ENCODE peak calls at places on chromosomes 5 and 9, in five cellular contexts. M is CD4-positive, alpha-beta T cell; J is body of pancreas; A is heart left ventricle; K is IMR-90. T is an unnamed sample. For H3K9me3, the result is how much of the 10 kb centered on the place peaks cover.

GRCh38 chr5:103582364-103582763 is 19.8 kb upstream of the NUDT12 start:
- DNase-seq in M (no peak), J (peak), A (no peak), K (peak), T (no peak)

GRCh38 chr9:133676450-133676849 is 40.3 kb downstream of the DBH start:
- DNase-seq in M (no peak), J (no peak), A (no peak), K (no peak), T (no peak)

GRCh38 chr9:99192786-99193465 is 28.8 kb downstream of the ALG2 start:
- DNase-seq in M (no peak), J (no peak), A (no peak), K (peak), T (no peak)

GRCh38 chr5:180347651-180348050 is 5.5 kb downstream of the GFPT2 start:
- DNase-seq in M (no peak), J (no peak), A (peak), K (no peak), T (no peak)

GRCh38 chr9:111599092-111599947 is at the start of gene PTGR1:
- DNase-seq in M (peak), J (peak), A (peak), K (peak), T (peak)

GRCh38 chr5:150522504-150523464 is 14.9 kb downstream of the NDST1 start:
- DNase-seq in M (no peak), J (peak), A (peak), K (no peak), T (no peak)

GRCh38 chr5:58999804-59000595 is 417.1 kb downstream of the RAB3C start:
- DNase-seq in M (no peak), J (no peak), A (no peak), K (no peak), T (no peak)

GRCh38 chr5:28808967-28809810 is 1770.8 kb upstream of the CDH9 start:
- DNase-seq in M (no peak), J (no peak), A (peak), K (no peak), T (no peak)

GRCh38 chr9:101028346-101029299 is at the start of gene PLPPR1:
- DNase-seq in M (no peak), J (peak), A (peak), K (peak), T (no peak)

GRCh38 chr9:114532561-114533237 is 27.4 kb upstream of the WHRN start:
- DNase-seq in M (no peak), J (no peak), A (no peak), K (no peak), T (no peak)

GRCh38 chr5:3594514-3595101 is 1.0 kb upstream of the IRX1 start:
- DNase-seq in M (no peak), J (no peak), A (no peak), K (no peak), T (no peak)

GRCh38 chr9:22210936-22211335 is 201.8 kb upstream of the CDKN2B start:
- DNase-seq in M (no peak), J (no peak), A (no peak), K (no peak), T (no peak)

GRCh38 chr5:153504726-153505125 is 14.3 kb downstream of the GRIA1 start:
- DNase-seq in M (no peak), J (no peak), A (no peak), K (no peak), T (no peak)

GRCh38 chr5:34535944-34536628 is 120.0 kb upstream of the RAI14 start:
- DNase-seq in M (no peak), J (no peak), A (no peak), K (peak), T (no peak)

GRCh38 chr9:107486674-107487520 is 2.7 kb downstream of the KLF4 start:
- DNase-seq in M (no peak), J (no peak), A (no peak), K (no peak), T (peak)
- H3K9me3 ChIP-seq in M (under half), J (under half), A (under half), K (under half), T (under half)

GRCh38 chr9:136922540-136922939 is 22.0 kb downstream of the FBXW5 start:
- DNase-seq in M (no peak), J (no peak), A (no peak), K (no peak), T (no peak)
- H3K27ac ChIP-seq in M (no peak), J (no peak), A (peak), K (no peak), T (no peak)

DNA sequence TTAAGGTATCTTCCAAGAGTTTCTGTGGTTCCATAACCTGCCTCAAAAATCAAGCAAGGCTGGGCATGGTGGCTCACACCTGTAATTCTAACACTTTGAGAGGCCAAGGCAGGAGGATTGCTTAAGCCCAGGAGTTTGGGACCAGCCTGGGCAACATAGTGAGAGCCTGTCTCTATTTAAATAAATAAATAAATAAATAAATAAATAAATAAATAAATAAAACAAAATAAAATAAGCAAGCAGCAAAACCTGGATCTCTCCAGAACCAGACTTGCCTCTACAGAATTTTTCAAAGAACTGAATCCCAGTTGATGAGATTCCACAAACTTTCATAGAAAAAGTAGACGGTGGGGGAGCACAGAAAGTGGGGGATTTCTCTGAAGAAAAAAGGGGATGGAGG is 12.3 kb downstream of the SERINC5 start:
- DNase-seq in M (no peak), J (no peak), A (no peak), K (no peak), T (no peak)
- H3K9me3 ChIP-seq in M (under half), J (under half), A (under half), K (under half), T (under half)

GRCh38 chr9:127104465-127105311 is 17.7 kb downstream of the ANGPTL2 start:
- DNase-seq in M (no peak), J (no peak), A (no peak), K (peak), T (no peak)

GRCh38 chr9:127108182-127108876 is 14.1 kb downstream of the ANGPTL2 start:
- DNase-seq in M (no peak), J (no peak), A (no peak), K (no peak), T (peak)

GRCh38 chr9:127105805-127106492 is 16.5 kb downstream of the ANGPTL2 start:
- DNase-seq in M (no peak), J (no peak), A (no peak), K (no peak), T (no peak)

GRCh38 chr9:127107344-127108181 is 14.9 kb downstream of the ANGPTL2 start:
- DNase-seq in M (no peak), J (no peak), A (no peak), K (no peak), T (no peak)

DNA sequence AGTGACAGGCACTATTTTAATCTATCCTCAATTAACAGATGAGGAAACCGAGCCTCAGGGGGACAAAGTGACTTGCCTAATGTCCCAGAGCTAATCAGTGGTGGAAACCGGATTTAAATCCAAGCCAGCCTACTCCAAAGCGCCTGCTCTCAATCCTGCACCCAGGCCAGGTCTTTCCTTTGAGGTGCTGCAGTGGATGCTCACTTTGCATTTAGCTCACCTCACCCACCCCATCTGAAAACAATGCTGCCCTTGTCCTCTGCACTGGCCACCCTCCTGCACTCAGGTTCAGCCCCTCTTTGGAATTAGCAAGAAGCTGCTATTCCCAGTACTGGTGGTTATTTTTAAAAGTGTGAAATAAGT is 16.0 kb downstream of the ANGPTL2 start:
- DNase-seq in M (no peak), J (no peak), A (no peak), K (no peak), T (no peak)
- H3K27ac ChIP-seq in M (no peak), J (no peak), A (peak), K (no peak), T (no peak)

GRCh38 chr5:178931846-178932760 is 8.9 kb upstream of the ZNF454 start:
- DNase-seq in M (no peak), J (no peak), A (no peak), K (no peak), T (no peak)
- H3K9me3 ChIP-seq in M (half or more), J (half or more), A (under half), K (half or more), T (under half)